ENCODE peak calls at places on chromosomes 6 and 20, in six cellular contexts. Q is CD8-positive, alpha-beta T cell; A is keratinocyte; Y is transverse colon; E is BE2C; F is mammary epithelial cell. V is an unnamed sample.

GRCh38 chr20:53643031-53643832 is 49.6 kb upstream of the ZNF217 start:
- DNase-seq in Q (peak; percentile 71), F (peak; percentile 82), Y (peak; percentile 74), E (no peak), A (no peak), V (peak; percentile 43)

GRCh38 chr6:127879685-127880084 is 21.2 kb downstream of the THEMIS start:
- DNase-seq in Q (peak; percentile 21), E (peak; percentile 69), Y (no peak), F (no peak), A (no peak), V (no peak)

GRCh38 chr6:161418458-161418945 is 144.6 kb upstream of the AGPAT4 start:
- DNase-seq in Q (no peak), F (peak; percentile 61), E (peak; percentile 55), A (no peak), Y (peak; percentile 12), V (peak; percentile 55)

GRCh38 chr6:157669747-157670216 is 153.3 kb upstream of the SNX9 start:
- DNase-seq in Y (peak; percentile 79), A (no peak), F (peak; percentile 56), Q (no peak), E (peak; percentile 73), V (peak; percentile 49)

GRCh38 chr6:33080127-33081089 is 4.6 kb downstream of the HLA-DPB1 start:
- DNase-seq in Q (no peak), Y (peak; percentile 55), E (no peak), A (no peak), F (peak; percentile 10), V (no peak)

GRCh38 chr20:14313621-14314020 is 23.8 kb downstream of the FLRT3 start:
- DNase-seq in F (no peak), Q (no peak), Y (no peak), A (no peak), E (no peak), V (peak; percentile 78)

GRCh38 chr6:2296781-2297180 is 51.4 kb upstream of the GMDS start:
- DNase-seq in A (no peak), Y (no peak), E (no peak), Q (no peak), F (no peak), V (no peak)

GRCh38 chr6:141610741-141611140 is 522.0 kb upstream of the GJE1 start:
- DNase-seq in E (no peak), Y (no peak), A (no peak), F (peak; percentile 19), Q (no peak), V (no peak)

GRCh38 chr6:97586344-97586743 is 303.3 kb upstream of the MMS22L start:
- DNase-seq in Y (no peak), A (no peak), F (peak; percentile 4), Q (no peak), E (peak; percentile 26), V (no peak)

GRCh38 chr6:53730767-53731166 is 64.0 kb upstream of the LRRC1 start:
- DNase-seq in A (no peak), E (no peak), F (no peak), Q (no peak), Y (no peak), V (peak; percentile 36)

GRCh38 chr6:14144678-14145113 is 27.1 kb downstream of the CD83 start:
- DNase-seq in Q (peak; percentile 77), A (peak; percentile 23), Y (peak; percentile 67), E (peak; percentile 81), F (peak; percentile 30), V (peak; percentile 80)

GRCh38 chr20:7703436-7703835 is 236.8 kb downstream of the HAO1 start:
- DNase-seq in Y (no peak), F (no peak), A (no peak), Q (no peak), E (no peak), V (no peak)

GRCh38 chr6:52522151-52522626 is 54.7 kb downstream of the TRAM2 start:
- DNase-seq in Y (no peak), A (no peak), F (no peak), E (no peak), Q (no peak), V (no peak)

GRCh38 chr6:142612956-142613355 is 311.1 kb downstream of the ADGRG6 start:
- DNase-seq in A (no peak), F (no peak), Y (no peak), E (no peak), Q (no peak), V (no peak)

GRCh38 chr20:31569163-31570020 is 35.7 kb upstream of the ID1 start:
- DNase-seq in Q (peak; percentile 78), Y (peak; percentile 64), F (peak; percentile 33), A (no peak), E (peak; percentile 78), V (peak; percentile 47)

GRCh38 chr20:17626217-17627007 is 55.6 kb downstream of the RRBP1 start:
- DNase-seq in A (no peak), Y (no peak), Q (no peak), F (no peak), E (no peak), V (no peak)

GRCh38 chr6:108133594-108134179 is 32.1 kb upstream of the NR2E1 start:
- DNase-seq in Y (peak; percentile 64), E (peak; percentile 82), F (peak; percentile 68), A (no peak), Q (no peak), V (no peak)

GRCh38 chr6:33979750-33980149 is 166.1 kb downstream of the GRM4 start:
- DNase-seq in E (no peak), Y (no peak), F (no peak), A (no peak), Q (no peak), V (peak; percentile 2)

GRCh38 chr20:59149678-59150504 is 13.7 kb upstream of the ZNF831 start:
- DNase-seq in F (no peak), Q (peak; percentile 77), Y (peak; percentile 33), A (no peak), E (peak; percentile 21), V (no peak)

GRCh38 chr6:63573899-63574553 is 1.7 kb downstream of the LOC128125822 start:
- DNase-seq in Y (peak; percentile 57), Q (peak; percentile 36), A (no peak), E (peak; percentile 73), F (peak; percentile 47), V (peak; percentile 78)

GRCh38 chr6:168495133-168495532 is 54.1 kb downstream of the SMOC2 start:
- DNase-seq in Y (no peak), F (no peak), E (no peak), Q (no peak), A (no peak), V (no peak)

GRCh38 chr6:10373642-10374359 is 41.1 kb downstream of the TFAP2A start:
- DNase-seq in E (no peak), A (no peak), Q (no peak), Y (no peak), F (no peak), V (peak; percentile 46)
- H3K9me3 ChIP-seq in E (no peaks in the 10 kb centered on the region), A (no peaks in the 10 kb centered on the region), Q (no peaks in the 10 kb centered on the region), Y (no peaks in the 10 kb centered on the region), F (no peaks in the 10 kb centered on the region), V (no peaks in the 10 kb centered on the region)

DNA sequence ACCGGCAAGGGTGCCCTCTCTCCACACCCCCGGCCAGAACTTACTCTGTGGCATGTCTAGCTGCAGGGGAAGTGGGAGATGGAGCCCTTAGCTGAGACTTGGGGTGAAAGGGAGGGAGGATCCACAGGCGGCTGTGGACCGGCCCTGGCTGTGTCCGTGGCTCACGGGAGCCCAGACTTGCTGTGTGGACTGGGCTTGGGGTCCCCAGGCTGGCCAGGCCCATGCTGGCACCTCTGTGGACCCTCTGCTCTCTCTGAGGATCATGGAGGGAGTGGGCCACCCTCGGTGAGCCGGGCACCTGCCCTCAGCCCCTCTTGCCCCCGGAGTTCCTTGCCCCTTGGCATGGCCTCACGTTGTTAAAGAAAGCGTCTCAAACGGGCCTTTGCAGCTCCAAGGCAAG is 8.9 kb upstream of the NTSR1 start:
- DNase-seq in Y (no peak), E (no peak), Q (no peak), A (no peak), F (no peak), V (no peak)
- H3K27me3 ChIP-seq in Y (peaks cover 10% of the 10 kb centered on the region), E (no peaks in the 10 kb centered on the region), Q (no peaks in the 10 kb centered on the region), A (peaks cover 51% of the 10 kb centered on the region), F (no peaks in the 10 kb centered on the region), V (peaks cover 13% of the 10 kb centered on the region)

GRCh38 chr6:20866940-20867630 is 332.8 kb downstream of the CDKAL1 start:
- DNase-seq in A (no peak), Q (no peak), F (no peak), E (no peak), Y (no peak), V (no peak)

GRCh38 chr6:20866038-20866437 is 331.8 kb downstream of the CDKAL1 start:
- DNase-seq in A (no peak), F (no peak), E (no peak), Y (no peak), Q (no peak), V (no peak)

GRCh38 chr6:20873425-20874190 is 339.4 kb downstream of the CDKAL1 start:
- DNase-seq in E (peak; percentile 20), Y (no peak), Q (no peak), A (no peak), F (no peak), V (no peak)

GRCh38 chr6:20870493-20870892 is 336.2 kb downstream of the CDKAL1 start:
- DNase-seq in A (no peak), F (no peak), Q (no peak), E (no peak), Y (no peak), V (no peak)

DNA sequence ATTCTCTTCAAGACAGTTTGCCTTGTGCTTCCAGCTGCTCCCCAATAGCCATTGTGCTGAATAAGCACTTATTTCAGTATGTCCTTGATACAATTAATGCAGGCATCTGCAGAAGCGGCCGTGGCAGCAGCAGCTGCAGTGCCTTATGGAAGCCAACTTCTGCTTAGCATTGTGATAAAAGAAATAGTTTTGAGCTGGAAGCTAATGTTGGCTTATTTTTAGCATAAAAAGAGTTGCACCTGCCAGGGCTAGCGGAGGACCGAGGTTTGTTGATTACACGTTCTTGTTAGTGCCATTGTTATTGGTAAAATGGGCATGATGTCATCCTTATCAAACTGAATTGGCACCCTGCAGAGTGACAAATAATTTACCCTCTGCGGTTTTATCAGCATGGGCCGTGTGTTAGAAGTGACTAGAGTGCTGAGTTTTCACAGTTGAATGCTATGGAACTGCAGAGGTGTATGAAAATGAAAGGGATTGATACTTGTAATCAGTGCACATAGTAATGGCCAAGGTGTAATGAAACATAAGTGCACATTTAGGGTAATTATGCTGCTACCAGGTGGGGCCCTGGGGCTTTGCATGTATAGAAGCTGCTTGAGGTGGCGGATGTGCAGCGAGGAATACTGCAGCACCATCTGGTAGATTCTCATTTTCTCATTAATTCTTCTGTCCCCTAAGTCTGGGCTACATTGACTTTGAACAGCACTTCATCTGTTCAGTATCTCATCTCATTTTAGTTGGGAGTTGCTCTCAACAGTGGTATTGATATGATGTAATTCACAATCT is 334.3 kb downstream of the CDKAL1 start:
- DNase-seq in F (no peak), Q (no peak), A (no peak), Y (no peak), E (peak; percentile 48), V (no peak)
- H3K4me1 ChIP-seq in F (no peaks in the 10 kb centered on the region), Q (no peaks in the 10 kb centered on the region), A (peaks cover 3% of the 10 kb centered on the region), Y (no peaks in the 10 kb centered on the region), E (peaks cover 23% of the 10 kb centered on the region), V (peaks cover 19% of the 10 kb centered on the region)

DNA sequence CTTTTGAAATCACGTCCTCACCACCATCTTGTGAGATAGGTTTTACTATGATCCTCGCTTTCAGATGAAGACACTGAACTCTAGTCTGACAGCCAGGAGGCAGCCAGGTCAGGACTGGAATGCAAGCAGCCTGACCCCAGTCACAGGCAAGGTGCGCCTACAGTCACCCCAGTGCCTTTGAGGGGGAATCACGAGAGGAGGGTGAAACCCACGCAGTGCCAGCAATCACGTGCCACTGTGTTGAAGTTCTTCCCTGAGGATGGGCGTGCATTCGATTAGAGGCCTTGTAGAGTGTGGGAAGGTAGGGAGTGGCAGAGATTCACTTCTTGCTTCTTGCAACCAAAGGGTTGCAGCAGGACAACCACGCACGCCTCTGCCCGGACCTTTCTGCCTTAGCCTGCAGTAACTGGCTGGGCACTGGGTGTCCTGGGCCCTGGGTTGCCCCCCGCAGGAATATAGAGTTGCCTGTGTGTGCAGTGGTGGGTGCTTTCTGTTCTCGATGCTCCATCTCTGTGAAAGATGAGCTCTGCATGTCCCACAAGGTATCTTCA is 33.7 kb upstream of the IRF4 start:
- DNase-seq in F (no peak), E (no peak), Y (no peak), A (no peak), Q (no peak), V (no peak)
- H3K9me3 ChIP-seq in F (peaks cover 28% of the 10 kb centered on the region), E (peaks cover 4% of the 10 kb centered on the region), Y (no peaks in the 10 kb centered on the region), A (peaks cover 2% of the 10 kb centered on the region), Q (no peaks in the 10 kb centered on the region), V (peaks cover 44% of the 10 kb centered on the region)

V was measured in HAP-1.